ENCODE peak calls at places on chromosomes 1 and 21, in four cellular contexts. C is activated T-helper 1 cell treated with Interleukin-2 at 50 U/mL for 16 hours, Y is brain microvascular endothelial cell, B is suprapubic skin. S is an unnamed sample.

GRCh38 chr1:168099314-168099920 is 37.3 kb downstream of the GPR161 start:
- DNase-seq in C (no peak), Y (no peak), B (no peak), S (no peak)

GRCh38 chr1:171126504-171126903 is 35.8 kb downstream of the FMO3 start:
- DNase-seq in C (no peak), Y (no peak), B (no peak), S (no peak)

GRCh38 chr1:246155923-246156322 is 351.2 kb downstream of the SMYD3 start:
- DNase-seq in C (no peak), Y (no peak), B (no peak), S (no peak)

GRCh38 chr1:65059930-65060538 is 88.0 kb upstream of the AK4 start:
- DNase-seq in C (no peak), Y (no peak), B (no peak), S (no peak)

GRCh38 chr1:17601643-17602382 is 62.3 kb downstream of the ARHGEF10L start:
- DNase-seq in C (no peak), Y (no peak), B (no peak), S (no peak)

GRCh38 chr21:41605178-41605933 is 97.4 kb upstream of the TMPRSS2 start:
- DNase-seq in C (no peak), Y (no peak), B (no peak), S (no peak)

GRCh38 chr1:21240706-21241105 is 49.6 kb downstream of the ECE1 start:
- DNase-seq in C (no peak), Y (no peak), B (no peak), S (no peak)

GRCh38 chr1:53631622-53632310 is 107.2 kb downstream of the GLIS1 start:
- DNase-seq in C (no peak), Y (no peak), B (no peak), S (no peak)

GRCh38 chr1:66546045-66546810 is 12.3 kb downstream of the SGIP1 start:
- DNase-seq in C (no peak), Y (no peak), B (no peak), S (no peak)

GRCh38 chr1:160794396-160794795 is 1.6 kb upstream of the LY9 start:
- DNase-seq in C (no peak), Y (no peak), B (no peak), S (no peak)

GRCh38 chr1:230308039-230308438 is 118.1 kb downstream of the PGBD5 start:
- DNase-seq in C (no peak), Y (peak; percentile 83), B (no peak), S (no peak)

GRCh38 chr1:107748529-107748928 is 216.5 kb downstream of the VAV3 start:
- DNase-seq in C (no peak), Y (no peak), B (no peak), S (no peak)

GRCh38 chr21:44932366-44933181 is 7.3 kb upstream of the SLX9 start:
- DNase-seq in C (peak; percentile 55), Y (no peak), B (no peak), S (peak; percentile 63)

GRCh38 chr1:152018537-152018936 is 18.3 kb downstream of the S100A11 start:
- DNase-seq in C (no peak), Y (no peak), B (no peak), S (no peak)

GRCh38 chr1:204462229-204462561 is 32.4 kb downstream of the PIK3C2B start:
- DNase-seq in C (no peak), Y (no peak), B (no peak), S (no peak)

GRCh38 chr1:103197266-103197665 is 88.9 kb upstream of the COL11A1 start:
- DNase-seq in C (no peak), Y (peak; percentile 79), B (no peak), S (no peak)

GRCh38 chr1:65027699-65028358 is 61.5 kb upstream of the JAK1 start:
- DNase-seq in C (no peak), Y (no peak), B (no peak), S (no peak)

GRCh38 chr1:225437710-225438437 is 10.0 kb upstream of the LBR start:
- DNase-seq in C (no peak), Y (no peak), B (no peak), S (no peak)

GRCh38 chr1:241612533-241613505 is 27.4 kb downstream of the CHML start:
- DNase-seq in C (no peak), Y (peak; percentile 92), B (no peak), S (no peak)

GRCh38 chr1:163924041-163924440 is 602.3 kb downstream of the NUF2 start:
- DNase-seq in C (no peak), Y (no peak), B (no peak), S (no peak)

GRCh38 chr1:5947071-5947821 is 45.0 kb downstream of the NPHP4 start:
- DNase-seq in C (no peak), Y (no peak), B (peak; percentile 65), S (no peak)

GRCh38 chr1:245673920-245674414 is 519.2 kb downstream of the KIF26B start:
- DNase-seq in C (no peak), Y (no peak), B (no peak), S (no peak)

GRCh38 chr1:42479621-42480020 is 16.5 kb downstream of the CCDC30 start:
- DNase-seq in C (no peak), Y (peak; percentile 55), B (no peak), S (no peak)

GRCh38 chr1:96569288-96569687 is 152.3 kb upstream of the PTBP2 start:
- DNase-seq in C (no peak), Y (no peak), B (no peak), S (no peak)

GRCh38 chr1:28322209-28322608 is 6.6 kb upstream of the MED18 start:
- DNase-seq in C (no peak), Y (no peak), B (no peak), S (no peak)

GRCh38 chr1:244087021-244087560 is 36.0 kb downstream of the ZBTB18 start:
- DNase-seq in C (no peak), Y (no peak), B (peak; percentile 52), S (no peak)

S was measured in activated effector memory CD4-positive, alpha-beta T cell treated with Interleukin-2 at 50 U/mL for 16 hours.